ENCODE peak calls at places on chromosomes 7 and 10, in ten cellular contexts. E is HepG2; G is cardiac muscle cell; U is sigmoid colon; P is upper lobe of left lung; R is body of pancreas; B is tibial artery; F is CD8-positive, alpha-beta memory T cell; T is thoracic aorta; N is IMR-90. K is an unnamed sample. For H3K4me1 and H3K36me3, the result is how much of the 10 kb centered on the place peaks cover.

GRCh38 chr7:46210467-46210866 is 289.4 kb upstream of the IGFBP3 start:
- DNase-seq in B (no peak), G (no peak), T (no peak), U (no peak), P (no peak), F (no peak), N (peak), E (no peak), R (no peak), K (no peak)

GRCh38 chr10:110355922-110356627 is 51.4 kb upstream of the SMNDC1 start:
- DNase-seq in B (no peak), E (no peak), T (no peak), N (no peak), P (no peak), U (no peak), F (no peak), R (no peak), G (no peak), K (no peak)

GRCh38 chr7:98981701-98982100 is 103.4 kb downstream of the TRRAP start:
- DNase-seq in E (no peak), P (no peak), B (no peak), U (peak), F (no peak), R (no peak), N (no peak), G (no peak), T (no peak), K (no peak)

GRCh38 chr7:147861058-147861716 is 729.4 kb upstream of the C7orf33 start:
- DNase-seq in G (peak), B (no peak), F (no peak), E (no peak), N (no peak), U (no peak), P (no peak), T (no peak), R (no peak), K (no peak)

GRCh38 chr7:33444501-33444900 is 315.1 kb downstream of the BBS9 start:
- DNase-seq in P (no peak), T (no peak), E (no peak), F (no peak), R (peak), B (no peak), G (peak), N (peak), U (peak), K (no peak)

GRCh38 chr10:128036746-128037542 is 89.3 kb downstream of the MKI67 start:
- DNase-seq in F (no peak), T (no peak), R (no peak), N (peak), P (no peak), G (peak), U (no peak), B (no peak), E (no peak), K (no peak)

GRCh38 chr10:77392851-77393250 is 244.8 kb downstream of the KCNMA1 start:
- DNase-seq in E (no peak), U (no peak), F (no peak), B (peak), P (peak), G (peak), N (peak), T (peak), R (no peak), K (peak)

GRCh38 chr7:128233471-128233870 is 7.6 kb upstream of the LEP start:
- DNase-seq in P (no peak), B (no peak), U (no peak), G (no peak), R (no peak), F (no peak), N (no peak), T (no peak), E (no peak), K (no peak)

GRCh38 chr7:96663871-96664445 is 45.7 kb downstream of the SEM1 start:
- DNase-seq in N (no peak), B (no peak), R (no peak), U (no peak), P (no peak), E (no peak), G (no peak), F (no peak), T (no peak), K (no peak)

GRCh38 chr10:13776861-13777301 is 190.1 kb downstream of the PRPF18 start:
- DNase-seq in N (peak), G (peak), R (no peak), U (no peak), P (no peak), F (no peak), B (no peak), T (no peak), E (no peak), K (no peak)

GRCh38 chr7:2724453-2725177 is 36.6 kb downstream of the AMZ1 start:
- DNase-seq in E (no peak), B (peak), G (no peak), R (no peak), U (peak), T (no peak), P (peak), F (peak), N (no peak), K (no peak)

GRCh38 chr10:4902571-4903011 is 60.6 kb upstream of the AKR1C1 start:
- DNase-seq in G (peak), F (no peak), E (peak), U (no peak), N (no peak), R (peak), B (no peak), P (peak), T (peak), K (no peak)

GRCh38 chr10:86289577-86289868 is 77.1 kb downstream of the GRID1 start:
- DNase-seq in R (no peak), N (no peak), U (peak), B (peak), P (no peak), F (no peak), G (no peak), E (no peak), T (no peak), K (no peak)

GRCh38 chr7:92281031-92281430 is 35.3 kb downstream of the ANKIB1 start:
- DNase-seq in E (no peak), N (no peak), P (no peak), U (no peak), G (no peak), F (no peak), R (no peak), T (no peak), B (no peak), K (no peak)

GRCh38 chr7:30562498-30562897 is 32.2 kb upstream of the GARS1 start:
- DNase-seq in P (no peak), E (no peak), F (no peak), U (no peak), B (no peak), R (no peak), G (peak), N (peak), T (no peak), K (no peak)

GRCh38 chr10:110305767-110306451 is 1.2 kb upstream of the SMNDC1 start:
- DNase-seq in G (peak), B (no peak), T (peak), F (peak), E (peak), P (peak), U (no peak), R (peak), N (peak), K (peak)

GRCh38 chr7:11811709-11812108 is 20.3 kb downstream of the THSD7A start:
- DNase-seq in U (no peak), T (no peak), B (no peak), R (no peak), F (no peak), E (no peak), N (no peak), P (no peak), G (no peak), K (no peak)

GRCh38 chr7:44632196-44632595 is 25.8 kb downstream of the OGDH start:
- DNase-seq in P (no peak), N (no peak), F (no peak), G (no peak), E (no peak), R (no peak), T (no peak), B (no peak), U (no peak), K (no peak)
- H3K4me1 ChIP-seq in P (half or more), N (under half), F (half or more), G (under half), E (under half), R (under half), T (under half), B (under half), U (half or more), K (under half)

DNA sequence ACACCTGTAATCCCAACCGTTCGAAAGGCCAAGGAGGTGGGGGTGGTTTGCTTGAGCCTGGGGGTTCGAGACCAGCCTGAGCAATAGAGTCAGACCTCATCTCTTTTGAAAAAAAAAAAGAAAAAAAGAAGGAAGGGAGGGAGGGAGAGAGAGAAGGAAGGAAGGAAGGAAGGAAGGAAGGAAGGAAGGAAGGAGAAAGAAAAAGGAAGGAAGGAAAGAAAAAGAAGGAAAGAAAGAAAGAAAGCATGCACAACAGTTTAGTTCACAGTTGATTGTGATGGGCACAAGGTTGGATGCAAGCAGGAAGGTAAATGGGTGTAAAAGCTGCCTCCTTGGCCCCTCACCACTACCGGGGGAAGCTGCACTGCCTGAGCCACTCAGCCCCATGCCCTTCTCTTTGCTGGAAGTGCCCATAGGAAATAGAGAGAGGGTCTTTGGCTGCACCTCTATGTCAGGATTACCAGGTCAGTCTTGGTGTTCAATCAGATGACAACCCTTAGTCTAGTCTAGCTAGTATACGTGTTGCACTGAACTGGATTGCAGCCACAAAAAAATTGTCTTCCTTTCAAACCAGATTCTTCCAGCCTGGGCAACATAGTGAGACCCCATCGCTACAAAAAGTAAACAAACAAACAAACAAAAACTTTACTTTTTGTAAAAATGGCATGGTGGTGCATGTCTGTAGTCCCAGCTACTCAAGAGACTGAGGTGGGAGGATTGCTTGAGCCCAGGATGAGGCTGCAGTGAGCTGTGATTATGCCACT is 20.0 kb downstream of the MAP3K8 start:
- DNase-seq in B (no peak), U (no peak), P (no peak), G (no peak), F (no peak), N (no peak), E (no peak), T (no peak), R (no peak), K (no peak)
- H3K36me3 ChIP-seq in B (half or more), U (half or more), P (half or more), G (under half), F (under half), N (under half), E (under half), T (under half), R (under half), K (under half)

DNA sequence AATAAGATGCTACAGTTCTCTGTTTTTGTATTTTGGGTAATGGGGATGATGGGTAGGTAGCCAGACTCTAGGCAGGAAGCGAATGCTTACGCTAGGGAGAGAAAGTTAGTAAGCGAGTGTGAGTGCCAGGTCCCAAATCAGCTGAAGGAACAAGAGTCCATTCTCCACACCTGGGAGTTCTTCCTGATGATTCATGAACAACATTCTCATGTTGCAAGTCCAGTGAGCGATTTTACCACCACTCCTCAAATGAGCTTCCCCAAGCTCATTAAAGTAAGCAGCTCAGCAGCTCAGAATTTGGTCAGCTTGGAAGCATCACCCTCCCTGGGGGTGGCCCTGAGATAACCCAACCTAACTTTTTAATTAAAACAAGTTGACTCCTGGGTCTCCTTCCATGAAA is 27.3 kb downstream of the SH3PXD2A start:
- DNase-seq in E (no peak), P (no peak), U (no peak), B (no peak), G (no peak), T (no peak), N (no peak), F (no peak), R (no peak), K (peak)
- H3K4me1 ChIP-seq in E (half or more), P (under half), U (under half), B (under half), G (under half), T (under half), N (under half), F (under half), R (under half), K (under half)

DNA sequence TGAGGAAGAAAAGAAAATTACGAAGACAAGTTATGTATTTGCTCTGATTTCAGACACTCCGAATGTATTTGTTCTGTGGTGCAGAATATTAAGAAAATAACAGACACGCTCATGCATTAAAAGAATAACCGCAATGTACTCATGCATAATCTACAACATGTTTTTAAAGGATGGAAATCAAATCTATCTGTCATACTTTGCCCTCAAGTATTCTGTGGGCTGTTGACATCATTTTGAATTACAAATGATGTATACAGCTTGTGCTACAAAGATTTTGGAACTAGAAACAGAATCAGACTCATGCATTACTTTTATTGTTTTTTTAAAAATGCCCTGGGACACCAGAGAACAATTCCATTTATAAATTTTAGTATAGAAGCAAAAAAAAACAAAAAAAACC is 69.9 kb downstream of the APBB1IP start:
- DNase-seq in F (no peak), G (no peak), B (no peak), P (no peak), N (no peak), U (no peak), R (no peak), E (no peak), T (no peak), K (no peak)
- H3K36me3 ChIP-seq in F (under half), G (under half), B (under half), P (under half), N (under half), U (under half), R (under half), E (under half), T (under half), K (under half)

GRCh38 chr7:150382123-150382843 is 3.2 kb downstream of the ZNF775 start:
- DNase-seq in T (no peak), B (no peak), U (no peak), N (no peak), R (no peak), E (no peak), P (no peak), G (no peak), F (no peak), K (no peak)

GRCh38 chr7:150382844-150383225 is 3.7 kb downstream of the ZNF775 start:
- DNase-seq in T (no peak), G (no peak), B (no peak), N (no peak), R (no peak), P (no peak), U (no peak), F (no peak), E (no peak), K (no peak)

GRCh38 chr7:150380463-150380862 is 1.3 kb downstream of the ZNF775 start:
- DNase-seq in E (no peak), T (no peak), F (no peak), R (no peak), G (no peak), B (no peak), N (no peak), U (peak), P (no peak), K (no peak)

GRCh38 chr7:150381096-150381495 is 2.0 kb downstream of the ZNF775 start:
- DNase-seq in E (no peak), N (no peak), B (no peak), R (no peak), F (no peak), P (no peak), T (no peak), G (no peak), U (peak), K (no peak)

DNA sequence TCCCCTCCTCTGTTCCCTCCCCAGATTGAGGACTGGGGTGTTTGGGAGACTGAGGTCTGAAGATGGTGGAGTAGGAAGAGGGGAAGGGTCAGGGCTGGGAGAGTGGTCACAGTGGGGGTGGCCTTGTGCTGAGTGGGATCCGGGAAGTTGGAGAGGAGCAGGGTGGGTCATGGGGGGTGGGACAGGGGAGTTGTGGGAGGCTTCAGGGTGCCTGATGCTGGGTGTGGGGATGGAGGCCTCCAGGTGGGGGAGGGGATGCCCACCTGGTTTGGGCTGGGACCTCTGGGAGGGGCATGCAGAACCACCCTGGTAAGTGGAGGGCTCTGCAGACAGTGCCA is 2.6 kb downstream of the ZNF775 start:
- DNase-seq in B (no peak), R (no peak), P (no peak), U (peak), F (no peak), T (no peak), E (no peak), G (no peak), N (no peak), K (no peak)
- H3K4me1 ChIP-seq in B (under half), R (under half), P (under half), U (half or more), F (under half), T (under half), E (half or more), G (under half), N (under half), K (under half)

GRCh38 chr7:75536940-75537538 is 44.9 kb downstream of the SPDYE5 start:
- DNase-seq in R (no peak), U (peak), E (no peak), N (no peak), F (no peak), T (no peak), B (peak), G (no peak), P (no peak), K (no peak)
- H3K36me3 ChIP-seq in R (under half), U (half or more), E (under half), N (under half), F (under half), T (half or more), B (half or more), G (under half), P (half or more), K (under half)

DNA sequence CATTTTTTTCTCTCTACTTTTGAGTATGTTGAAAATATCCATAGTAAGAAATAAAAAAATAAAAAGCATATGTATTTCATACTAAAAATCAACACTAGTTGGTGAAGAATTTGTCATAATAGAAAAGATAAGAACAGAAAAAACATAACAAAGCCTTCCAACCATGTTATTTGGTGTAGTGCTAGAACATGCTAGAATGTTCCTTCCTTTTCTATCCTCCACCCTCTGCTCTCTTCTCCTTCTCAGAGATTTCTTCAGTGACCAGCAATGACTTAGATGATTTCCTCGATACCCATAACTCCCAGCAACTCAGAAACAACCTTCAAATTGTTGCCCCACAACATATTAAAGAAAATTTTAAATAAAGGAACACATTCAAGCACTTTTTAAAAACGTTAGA is 2.6 kb downstream of the ZC3HAV1 start:
- DNase-seq in N (no peak), U (no peak), G (no peak), F (no peak), R (no peak), T (no peak), B (no peak), E (no peak), P (no peak), K (no peak)
- H3K4me1 ChIP-seq in N (under half), U (under half), G (under half), F (under half), R (under half), T (under half), B (under half), E (half or more), P (half or more), K (under half)

GRCh38 chr10:89602919-89603318 is 42.1 kb downstream of the PANK1 start:
- DNase-seq in P (no peak), T (no peak), N (no peak), F (no peak), B (no peak), U (no peak), E (no peak), R (no peak), G (no peak), K (no peak)
- H3K36me3 ChIP-seq in P (under half), T (under half), N (under half), F (under half), B (under half), U (under half), E (under half), R (under half), G (under half), K (under half)